ENCODE peak calls at places on chromosomes 6 and 20, in nine cellular contexts. E, P, V, N, X, D, S, G and J are unnamed samples.

GRCh38 chr6:137722749-137723272 is 144.2 kb upstream of the TNFAIP3 start:
- DNase-seq in X (no peak), S (no peak), N (no peak), V (no peak), E (no peak), P (no peak), D (no peak), G (no peak), J (peak)

GRCh38 chr6:29926081-29926794 is 16.1 kb upstream of the HLA-A start:
- DNase-seq in S (no peak), V (no peak), G (peak), E (peak), P (no peak), N (no peak), D (no peak), X (no peak), J (peak)

GRCh38 chr6:33144373-33144772 is 47.9 kb downstream of the COL11A2 start:
- DNase-seq in V (no peak), G (no peak), S (no peak), P (no peak), X (no peak), D (no peak), N (no peak), E (peak), J (no peak)

GRCh38 chr20:3842332-3842930 is 4.2 kb upstream of the MAVS start:
- DNase-seq in E (peak), P (no peak), G (peak), N (no peak), V (no peak), S (no peak), D (no peak), X (no peak), J (no peak)

GRCh38 chr6:158457616-158458278 is 102.1 kb upstream of the TMEM181 start:
- DNase-seq in P (no peak), S (no peak), E (peak), V (no peak), D (no peak), X (no peak), N (no peak), G (no peak), J (no peak)

GRCh38 chr6:20575691-20576451 is 41.6 kb downstream of the CDKAL1 start:
- DNase-seq in G (no peak), E (no peak), N (no peak), V (no peak), D (no peak), S (peak), P (no peak), X (no peak), J (no peak)

GRCh38 chr6:143196525-143197225 is 136.0 kb downstream of the AIG1 start:
- DNase-seq in X (no peak), S (no peak), V (no peak), E (peak), N (no peak), P (no peak), G (no peak), D (no peak), J (no peak)

GRCh38 chr6:17167327-17167979 is 65.6 kb downstream of the STMND1 start:
- DNase-seq in V (no peak), E (peak), G (no peak), N (no peak), X (peak), S (peak), D (no peak), P (no peak), J (no peak)

GRCh38 chr20:61919239-61919638 is 146.4 kb downstream of the TAF4 start:
- DNase-seq in X (no peak), V (no peak), D (no peak), N (no peak), E (no peak), G (no peak), S (no peak), P (no peak), J (no peak)

GRCh38 chr20:25242231-25242630 is 5.7 kb upstream of the PYGB start:
- DNase-seq in V (no peak), S (peak), E (no peak), X (no peak), D (no peak), P (no peak), N (no peak), G (no peak), J (no peak)

GRCh38 chr6:112184996-112185395 is 69.4 kb downstream of the LAMA4 start:
- DNase-seq in N (no peak), S (no peak), E (no peak), D (no peak), G (no peak), X (no peak), V (no peak), P (no peak), J (no peak)

GRCh38 chr6:41537359-41537758 is 8.8 kb upstream of the FOXP4 start:
- DNase-seq in X (no peak), V (no peak), S (no peak), P (no peak), N (no peak), G (no peak), D (no peak), E (no peak), J (no peak)

GRCh38 chr20:38441916-38442315 is 6.8 kb upstream of the SNHG17 start:
- DNase-seq in V (no peak), S (no peak), N (no peak), P (no peak), D (no peak), X (no peak), G (no peak), E (no peak), J (no peak)

GRCh38 chr20:63044204-63044600 is 37.4 kb upstream of the BHLHE23 start:
- DNase-seq in N (no peak), E (no peak), P (no peak), V (no peak), S (no peak), X (no peak), G (no peak), D (no peak), J (no peak)

GRCh38 chr6:49327005-49327404 is 136.0 kb downstream of the MMUT start:
- DNase-seq in N (no peak), S (no peak), D (no peak), V (no peak), P (no peak), X (no peak), E (no peak), G (no peak), J (no peak)

GRCh38 chr6:145891126-145891525 is 73.0 kb downstream of the SHPRH start:
- DNase-seq in X (no peak), E (peak), S (no peak), V (peak), D (no peak), N (no peak), G (no peak), P (no peak), J (no peak)

GRCh38 chr6:16042751-16043150 is 86.1 kb upstream of the MYLIP start:
- DNase-seq in V (no peak), S (no peak), N (no peak), X (no peak), D (no peak), E (no peak), P (no peak), G (no peak), J (no peak)

GRCh38 chr6:91437295-91437694 is 850.4 kb upstream of the MAP3K7 start:
- DNase-seq in P (no peak), X (no peak), N (no peak), S (no peak), E (no peak), D (no peak), V (no peak), G (no peak), J (no peak)

GRCh38 chr6:153965996-153966395 is 73.0 kb upstream of the OPRM1 start:
- DNase-seq in P (no peak), E (peak), X (no peak), S (no peak), V (peak), D (no peak), N (no peak), G (no peak), J (no peak)

GRCh38 chr6:42041131-42042055 is 8.9 kb upstream of the TAF8 start:
- DNase-seq in P (no peak), E (no peak), N (no peak), X (no peak), V (no peak), G (no peak), S (no peak), D (no peak), J (peak)

GRCh38 chr20:37266940-37267683 is 5.5 kb upstream of the GHRH start:
- DNase-seq in S (no peak), G (no peak), D (no peak), E (no peak), V (no peak), N (no peak), P (no peak), X (no peak), J (no peak)

GRCh38 chr20:48107560-48107959 is 322.3 kb upstream of the SULF2 start:
- DNase-seq in E (peak), X (no peak), D (no peak), G (no peak), S (no peak), P (no peak), V (no peak), N (no peak), J (no peak)

GRCh38 chr6:163834226-163834970 is 419.9 kb downstream of the QKI start:
- DNase-seq in G (no peak), D (no peak), X (no peak), P (no peak), E (no peak), S (no peak), N (no peak), V (no peak), J (no peak)

GRCh38 chr20:57912227-57912582 is 202.4 kb upstream of the PMEPA1 start:
- DNase-seq in S (no peak), P (no peak), V (no peak), N (no peak), G (no peak), E (no peak), X (no peak), D (no peak), J (no peak)

GRCh38 chr6:137297887-137298286 is 78.7 kb upstream of the IFNGR1 start:
- DNase-seq in D (no peak), P (no peak), V (peak), E (peak), X (peak), G (no peak), S (no peak), N (no peak), J (no peak)

GRCh38 chr20:32841174-32841573 is 17.5 kb upstream of the EFCAB8 start:
- DNase-seq in E (no peak), S (no peak), N (no peak), X (no peak), D (no peak), V (no peak), G (no peak), P (no peak), J (no peak)